ENCODE peak calls at places on chromosomes 16 and 17, in five cellular contexts. M is A549, H is K562, P is GM12878, Y is H1. D is an unnamed sample.

GRCh38 chr17:7015587-7016020 is 3.2 kb downstream of the RNASEK start:
- DNase-seq in M (no peak), H (peak; percentile 27), P (no peak), Y (no peak), D (no peak)

GRCh38 chr17:59355695-59356323 is 24.4 kb downstream of the YPEL2 start:
- DNase-seq in M (no peak), H (no peak), P (no peak), Y (no peak), D (no peak)

GRCh38 chr17:67841992-67842391 is 16.7 kb downstream of the BPTF start:
- DNase-seq in M (no peak), H (no peak), P (no peak), Y (no peak), D (no peak)

GRCh38 chr16:15041260-15042011 is 14.4 kb downstream of the NTAN1 start:
- DNase-seq in M (no peak), H (peak; percentile 83), P (no peak), Y (no peak), D (no peak)

GRCh38 chr17:61205931-61206330 is 193.7 kb upstream of the TBX2 start:
- DNase-seq in M (no peak), H (no peak), P (no peak), Y (no peak), D (no peak)

GRCh38 chr16:2884041-2884451 is 1.0 kb downstream of the FLYWCH2 start:
- DNase-seq in M (no peak), H (no peak), P (no peak), Y (no peak), D (no peak)

GRCh38 chr16:85652431-85653221 is 36.1 kb downstream of the GINS2 start:
- DNase-seq in M (peak; percentile 25), H (peak; percentile 84), P (no peak), Y (no peak), D (peak; percentile 27)

GRCh38 chr16:69048328-69049120 is 56.9 kb upstream of the HAS3 start:
- DNase-seq in M (no peak), H (no peak), P (no peak), Y (no peak), D (no peak)

GRCh38 chr16:22948603-22949368 is 134.8 kb downstream of the HS3ST2 start:
- DNase-seq in M (peak; percentile 61), H (peak; percentile 83), P (peak; percentile 8), Y (peak; percentile 56), D (peak; percentile 82)

GRCh38 chr17:79617740-79618382 is 7.0 kb upstream of the RBFOX3 start:
- DNase-seq in M (no peak), H (no peak), P (no peak), Y (no peak), D (no peak)

GRCh38 chr16:11836653-11837244 is 14.6 kb downstream of the RSL1D1 start:
- DNase-seq in M (no peak), H (no peak), P (no peak), Y (peak; percentile 29), D (no peak)

GRCh38 chr17:81387235-81388060 is 7.8 kb upstream of the BAHCC1 start:
- DNase-seq in M (peak; percentile 61), H (peak; percentile 71), P (no peak), Y (no peak), D (no peak)

GRCh38 chr16:55294129-55294528 is 29.9 kb upstream of the IRX6 start:
- DNase-seq in M (no peak), H (peak; percentile 12), P (no peak), Y (no peak), D (no peak)

GRCh38 chr16:1442697-1443096 is 1.7 kb downstream of the CCDC154 start:
- DNase-seq in M (no peak), H (no peak), P (no peak), Y (no peak), D (no peak)

GRCh38 chr16:82713778-82714177 is 87.0 kb downstream of the CDH13 start:
- DNase-seq in M (no peak), H (no peak), P (no peak), Y (no peak), D (no peak)

GRCh38 chr17:44067547-44067945 is 1.1 kb upstream of the LSM12 start:
- DNase-seq in M (no peak), H (no peak), P (no peak), Y (no peak), D (no peak)

GRCh38 chr16:85169333-85170065 is 57.2 kb upstream of the CIBAR2 start:
- DNase-seq in M (no peak), H (peak; percentile 55), P (no peak), Y (no peak), D (no peak)

GRCh38 chr17:20999044-20999573 is 43.7 kb downstream of the USP22 start:
- DNase-seq in M (no peak), H (no peak), P (no peak), Y (no peak), D (no peak)

GRCh38 chr17:57948555-57949420 is 6.4 kb downstream of the CUEDC1 start:
- DNase-seq in M (peak; percentile 99), H (no peak), P (no peak), Y (no peak), D (no peak)

GRCh38 chr16:28534542-28535373 is 4.0 kb downstream of the NUPR1 start:
- DNase-seq in M (no peak), H (no peak), P (no peak), Y (no peak), D (no peak)

GRCh38 chr17:33595783-33596182 is 302.7 kb upstream of the ASIC2 start:
- DNase-seq in M (no peak), H (no peak), P (no peak), Y (no peak), D (no peak)

GRCh38 chr17:75927286-75927922 is 13.4 kb downstream of the FBF1 start:
- DNase-seq in M (peak; percentile 80), H (peak; percentile 70), P (no peak), Y (no peak), D (peak; percentile 52)

GRCh38 chr17:31907342-31907975 is 6.0 kb upstream of the UTP6 start:
- DNase-seq in M (no peak), H (no peak), P (no peak), Y (no peak), D (no peak)

GRCh38 chr16:8756755-8757154 is 40.7 kb downstream of the TMEM186 start:
- DNase-seq in M (no peak), H (no peak), P (no peak), Y (no peak), D (no peak)

GRCh38 chr17:82979718-82980117 is 99.7 kb upstream of the METRNL start:
- DNase-seq in M (no peak), H (no peak), P (no peak), Y (no peak), D (no peak)

GRCh38 chr17:82978354-82978753 is 101.1 kb upstream of the METRNL start:
- DNase-seq in M (no peak), H (no peak), P (no peak), Y (no peak), D (no peak)

GRCh38 chr17:82977586-82977985 is 101.8 kb upstream of the METRNL start:
- DNase-seq in M (no peak), H (no peak), P (no peak), Y (no peak), D (no peak)

GRCh38 chr17:82980632-82981031 is 98.8 kb upstream of the METRNL start:
- DNase-seq in M (no peak), H (no peak), P (no peak), Y (no peak), D (no peak)

DNA sequence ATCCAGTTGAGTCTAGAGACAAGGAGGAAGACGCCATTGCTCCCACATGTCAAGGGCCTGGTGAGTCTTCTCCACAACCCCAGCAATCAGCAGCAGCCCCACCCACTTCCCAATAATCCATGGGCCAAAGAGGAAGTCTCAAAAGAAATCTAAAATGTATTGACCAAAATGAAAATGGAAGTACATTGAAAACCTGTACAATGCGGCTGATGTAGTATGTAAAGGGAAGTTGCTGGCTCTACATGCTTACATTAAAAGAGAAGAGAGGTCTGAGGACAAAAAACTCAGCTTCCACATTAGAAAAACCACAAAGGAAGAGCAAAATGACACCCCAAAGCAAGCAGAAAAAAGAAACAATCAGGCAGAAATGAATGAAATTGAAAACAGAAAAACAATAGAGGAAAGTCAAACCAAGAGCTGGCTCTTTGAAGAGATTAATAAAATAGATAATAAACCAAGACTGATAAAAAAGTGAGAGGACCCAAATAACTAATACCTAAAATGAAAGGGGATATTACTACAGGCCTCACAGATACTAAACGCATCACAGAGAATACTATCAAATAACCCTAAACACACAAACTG is 100.6 kb upstream of the METRNL start:
- DNase-seq in M (no peak), H (no peak), P (peak; percentile 33), Y (no peak), D (no peak)
- TF ChIP-seq HDAC2 in M (no peak), H (no peak), P (no peak), Y (no peak), D (no peak)

DNA sequence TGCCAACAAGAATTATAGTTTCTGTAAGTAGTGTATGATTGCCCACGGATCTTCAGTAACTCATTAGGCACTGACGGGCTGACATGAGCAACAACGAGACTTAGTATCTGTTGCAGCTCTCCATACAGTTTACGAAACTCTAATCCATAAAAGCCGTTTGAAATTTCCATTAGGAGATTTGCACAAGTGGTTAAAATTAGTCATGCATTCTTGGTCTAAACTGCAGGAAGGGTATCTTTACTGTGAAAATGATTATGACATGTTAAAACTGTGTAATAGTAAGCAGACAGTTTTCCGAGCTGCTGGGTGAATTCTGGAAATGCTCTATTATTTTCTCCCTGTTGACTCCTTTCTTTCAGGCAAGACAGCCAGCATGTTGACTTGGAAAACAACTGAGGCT is 605.0 kb downstream of the WWOX start:
- DNase-seq in M (no peak), H (no peak), P (no peak), Y (no peak), D (no peak)
- TF ChIP-seq HDAC2 in M (no peak), H (no peak), P (no peak), Y (no peak), D (no peak)

GRCh38 chr16:72367841-72368240 is 195.9 kb upstream of the PMFBP1 start:
- DNase-seq in M (no peak), H (no peak), P (no peak), Y (no peak), D (no peak)

GRCh38 chr16:72371307-72372081 is 199.5 kb upstream of the PMFBP1 start:
- DNase-seq in M (no peak), H (no peak), P (no peak), Y (peak; percentile 57), D (no peak)

GRCh38 chr16:72372646-72373045 is 200.7 kb upstream of the PMFBP1 start:
- DNase-seq in M (no peak), H (no peak), P (no peak), Y (no peak), D (no peak)

GRCh38 chr16:72369273-72369672 is 197.3 kb upstream of the PMFBP1 start:
- DNase-seq in M (no peak), H (no peak), P (no peak), Y (no peak), D (no peak)

DNA sequence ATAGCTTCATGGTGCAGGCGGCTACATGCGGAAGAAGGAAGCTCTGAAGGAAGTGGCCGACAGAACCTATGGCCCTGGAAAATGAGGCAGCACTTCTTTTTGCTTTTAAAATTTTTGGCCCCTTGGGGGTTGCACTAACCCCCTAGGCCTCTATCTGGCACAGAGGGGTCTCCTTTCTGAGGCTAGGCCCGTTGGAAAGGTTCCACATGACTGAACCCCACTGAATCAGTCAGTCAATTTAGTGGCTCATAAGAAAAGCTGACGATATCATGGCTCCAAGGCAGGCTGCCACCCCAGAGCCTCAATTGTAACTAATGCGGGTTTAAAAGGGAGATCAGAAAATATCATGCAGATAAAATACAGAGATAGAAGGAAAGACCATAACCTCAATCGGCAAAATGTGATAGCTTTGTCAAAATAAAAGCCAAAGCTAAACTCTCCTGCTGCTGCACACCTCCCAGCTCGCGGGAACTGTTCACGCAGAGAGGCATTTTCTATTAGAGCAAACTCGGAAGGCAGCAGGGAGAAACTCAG is 200.2 kb upstream of the PMFBP1 start:
- DNase-seq in M (no peak), H (no peak), P (no peak), Y (no peak), D (no peak)
- TF ChIP-seq HDAC2 in M (no peak), H (no peak), P (no peak), Y (no peak), D (no peak)

GRCh38 chr17:30414486-30414885 is 35.8 kb downstream of the CPD start:
- DNase-seq in M (no peak), H (no peak), P (no peak), Y (no peak), D (no peak)
- TF ChIP-seq HDAC2 in M (no peak), H (no peak), P (no peak), Y (no peak), D (no peak)